ENCODE peak calls at places on chromosomes 11 and 22, in seven cellular contexts. M is CD8-positive, alpha-beta T cell; W is astrocyte of the spinal cord; S is left lung; P is IMR-90; C is GM12865; J is fibroblast of the aortic adventitia. N is an unnamed sample.

GRCh38 chr11:35029979-35030378 is 109.0 kb upstream of the CD44 start:
- DNase-seq in M (peak), W (peak), S (no peak), P (peak), C (peak), J (peak), N (peak)

GRCh38 chr11:9616042-9616640 is 42.7 kb downstream of the WEE1 start:
- DNase-seq in M (no peak), W (no peak), S (no peak), P (peak), C (peak), J (peak), N (no peak)

GRCh38 chr22:21020802-21021429 is 6.0 kb downstream of the P2RX6 start:
- DNase-seq in M (peak), W (no peak), S (no peak), P (no peak), C (peak), J (no peak), N (peak)

GRCh38 chr11:11407065-11407737 is 54.2 kb upstream of the CSNK2A3 start:
- DNase-seq in M (no peak), W (no peak), S (peak), P (no peak), C (no peak), J (no peak), N (peak)

GRCh38 chr11:65854161-65854592 is 3.8 kb downstream of the CFL1 start:
- DNase-seq in M (no peak), W (no peak), S (no peak), P (no peak), C (peak), J (no peak), N (no peak)

GRCh38 chr11:73350908-73351636 is 25.1 kb upstream of the RELT start:
- DNase-seq in M (peak), W (peak), S (no peak), P (peak), C (peak), J (peak), N (peak)

GRCh38 chr11:69542314-69543168 is 61.1 kb downstream of the LINC01488 start:
- DNase-seq in M (no peak), W (no peak), S (no peak), P (no peak), C (no peak), J (no peak), N (no peak)

GRCh38 chr11:65014146-65014960 is at the start of gene ARL2:
- DNase-seq in M (no peak), W (no peak), S (no peak), P (no peak), C (no peak), J (no peak), N (no peak)

GRCh38 chr11:10504490-10504889 is 36.5 kb downstream of the RNF141 start:
- DNase-seq in M (no peak), W (no peak), S (no peak), P (no peak), C (no peak), J (no peak), N (no peak)

GRCh38 chr22:46846154-46846831 is 83.8 kb downstream of the TBC1D22A start:
- DNase-seq in M (peak), W (no peak), S (no peak), P (peak), C (no peak), J (no peak), N (no peak)

GRCh38 chr11:23021287-23021863 is 161.1 kb upstream of the CCDC179 start:
- DNase-seq in M (no peak), W (peak), S (no peak), P (peak), C (peak), J (peak), N (peak)

GRCh38 chr11:19714093-19714386 is 1.4 kb downstream of the NAV2 start:
- DNase-seq in M (peak), W (peak), S (no peak), P (peak), C (no peak), J (no peak), N (no peak)

GRCh38 chr11:65932558-65932919 is 12.7 kb upstream of the TSGA10IP start:
- DNase-seq in M (no peak), W (no peak), S (no peak), P (no peak), C (no peak), J (no peak), N (peak)

GRCh38 chr11:61482513-61482912 is 26.0 kb upstream of the LRRC10B start:
- DNase-seq in M (no peak), W (no peak), S (no peak), P (no peak), C (peak), J (no peak), N (peak)

GRCh38 chr22:35369996-35370395 is 10.9 kb upstream of the HMOX1 start:
- DNase-seq in M (no peak), W (no peak), S (no peak), P (no peak), C (no peak), J (no peak), N (no peak)

GRCh38 chr22:44461083-44461375 is 37.0 kb downstream of the RTL6 start:
- DNase-seq in M (no peak), W (no peak), S (no peak), P (no peak), C (no peak), J (no peak), N (no peak)

GRCh38 chr11:92811341-92811740 is 158.1 kb upstream of the MTNR1B start:
- DNase-seq in M (no peak), W (no peak), S (no peak), P (no peak), C (no peak), J (no peak), N (no peak)

GRCh38 chr11:96113100-96113710 is 189.3 kb upstream of the MTMR2 start:
- DNase-seq in M (no peak), W (peak), S (no peak), P (peak), C (no peak), J (peak), N (no peak)

GRCh38 chr11:25615841-25616240 is 716.1 kb upstream of the ANO3 start:
- DNase-seq in M (no peak), W (no peak), S (no peak), P (no peak), C (no peak), J (no peak), N (no peak)

GRCh38 chr22:49466926-49467590 is 360.6 kb downstream of the BRD1 start:
- DNase-seq in M (no peak), W (no peak), S (no peak), P (no peak), C (no peak), J (no peak), N (no peak)

GRCh38 chr22:48334971-48335370 is 1492.7 kb downstream of the BRD1 start:
- DNase-seq in M (no peak), W (no peak), S (no peak), P (no peak), C (no peak), J (no peak), N (no peak)

DNA sequence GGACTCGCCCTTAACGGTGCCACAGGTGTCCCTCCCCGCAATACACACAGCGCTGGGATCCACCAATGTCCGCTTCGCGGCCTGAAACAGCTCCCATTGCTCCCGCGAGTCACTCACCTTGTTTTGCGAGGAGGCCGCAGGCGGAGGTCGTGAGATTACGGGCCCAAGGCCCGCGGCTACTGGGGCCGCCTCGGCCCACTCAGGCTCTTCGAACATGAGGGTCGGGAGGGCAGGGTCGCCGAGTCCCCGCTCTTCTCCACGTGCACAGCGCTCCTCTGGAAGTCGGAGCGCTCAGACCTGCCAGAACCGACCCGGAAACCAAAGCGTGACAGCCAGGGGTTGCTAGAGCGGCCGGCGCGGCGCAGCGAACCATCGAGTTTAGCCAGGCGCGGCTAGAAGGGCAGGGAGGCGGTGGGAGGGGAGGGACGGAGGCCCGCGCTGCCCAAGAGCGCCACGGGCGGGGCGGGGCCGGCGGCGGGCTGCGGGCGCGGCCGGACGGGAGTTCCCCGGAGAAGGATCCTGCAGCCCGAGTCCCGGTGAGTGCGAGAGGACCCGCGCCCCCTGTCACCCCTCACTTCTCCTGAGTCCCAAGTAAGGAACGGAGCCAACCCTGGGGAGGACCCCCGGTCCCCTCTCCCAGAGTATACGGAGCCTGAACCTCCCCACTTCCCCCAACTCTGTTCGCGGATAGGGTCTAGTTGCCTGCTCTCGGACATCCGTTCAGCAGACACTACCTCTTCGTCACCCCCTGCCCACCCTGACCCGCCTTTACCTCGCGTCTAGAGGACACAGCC is at the start of the genes ILK and RRP8:
- DNase-seq in M (peak), W (peak), S (peak), P (peak), C (peak), J (peak), N (peak)
- TF ChIP-seq CTCF in M (no peak), W (no peak), S (no peak), P (peak), C (no peak), J (peak), N (no peak)

DNA sequence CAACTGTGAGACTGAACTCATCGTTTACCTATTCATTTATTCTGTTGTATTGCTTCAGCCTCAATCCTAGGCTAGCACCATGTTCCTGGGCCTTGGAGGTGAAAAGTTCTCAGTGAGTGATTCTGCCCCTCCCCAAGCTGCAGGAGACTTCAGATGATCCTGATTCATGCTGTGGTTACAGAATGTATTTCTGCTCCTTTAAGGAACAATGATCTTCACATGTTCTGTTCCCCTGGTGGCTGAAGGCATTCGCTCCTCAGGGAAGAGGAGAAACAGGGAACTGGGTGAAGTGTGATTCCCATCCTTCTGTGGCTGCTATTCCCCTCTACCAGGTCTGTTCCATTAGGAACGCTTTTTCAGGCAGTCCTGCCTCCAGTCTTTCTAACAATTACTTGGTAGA is 2.4 kb downstream of the OR52E1 start:
- DNase-seq in M (no peak), W (no peak), S (no peak), P (no peak), C (no peak), J (no peak), N (no peak)
- TF ChIP-seq CTCF in M (no peak), W (no peak), S (no peak), P (no peak), C (no peak), J (no peak), N (no peak)

DNA sequence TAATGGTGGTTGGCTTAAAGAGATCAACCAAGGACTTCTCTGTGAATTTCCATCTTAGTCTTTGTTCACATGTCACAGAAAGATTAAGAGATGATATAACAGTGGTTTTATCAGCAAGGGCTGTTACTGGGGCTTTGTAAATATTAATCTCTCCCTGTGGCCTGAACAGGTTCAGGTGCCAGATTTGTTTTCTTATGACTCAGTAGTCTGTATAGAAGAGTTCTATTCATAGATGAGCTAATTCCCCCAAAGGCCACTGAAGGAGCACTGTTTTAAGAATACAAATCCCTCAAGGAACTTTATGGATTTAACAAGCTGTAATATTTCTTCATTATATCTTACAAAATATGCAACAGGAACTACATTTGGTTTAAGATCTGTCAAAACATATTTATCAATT is 50.4 kb downstream of the TCP11L1 start:
- DNase-seq in M (no peak), W (peak), S (no peak), P (peak), C (peak), J (peak), N (no peak)
- TF ChIP-seq CTCF in M (no peak), W (no peak), S (no peak), P (peak), C (no peak), J (peak), N (no peak)

GRCh38 chr11:103609117-103610066 is 427.0 kb upstream of the DDI1 start:
- DNase-seq in M (no peak), W (peak), S (no peak), P (peak), C (no peak), J (peak), N (no peak)
- TF ChIP-seq CTCF in M (no peak), W (peak), S (no peak), P (peak), C (peak), J (peak), N (peak)

GRCh38 chr11:56624661-56625110 is 10.0 kb upstream of the OR5M1 start:
- DNase-seq in M (no peak), W (peak), S (no peak), P (peak), C (peak), J (peak), N (peak)
- TF ChIP-seq CTCF in M (no peak), W (no peak), S (peak), P (peak), C (peak), J (peak), N (peak)

DNA sequence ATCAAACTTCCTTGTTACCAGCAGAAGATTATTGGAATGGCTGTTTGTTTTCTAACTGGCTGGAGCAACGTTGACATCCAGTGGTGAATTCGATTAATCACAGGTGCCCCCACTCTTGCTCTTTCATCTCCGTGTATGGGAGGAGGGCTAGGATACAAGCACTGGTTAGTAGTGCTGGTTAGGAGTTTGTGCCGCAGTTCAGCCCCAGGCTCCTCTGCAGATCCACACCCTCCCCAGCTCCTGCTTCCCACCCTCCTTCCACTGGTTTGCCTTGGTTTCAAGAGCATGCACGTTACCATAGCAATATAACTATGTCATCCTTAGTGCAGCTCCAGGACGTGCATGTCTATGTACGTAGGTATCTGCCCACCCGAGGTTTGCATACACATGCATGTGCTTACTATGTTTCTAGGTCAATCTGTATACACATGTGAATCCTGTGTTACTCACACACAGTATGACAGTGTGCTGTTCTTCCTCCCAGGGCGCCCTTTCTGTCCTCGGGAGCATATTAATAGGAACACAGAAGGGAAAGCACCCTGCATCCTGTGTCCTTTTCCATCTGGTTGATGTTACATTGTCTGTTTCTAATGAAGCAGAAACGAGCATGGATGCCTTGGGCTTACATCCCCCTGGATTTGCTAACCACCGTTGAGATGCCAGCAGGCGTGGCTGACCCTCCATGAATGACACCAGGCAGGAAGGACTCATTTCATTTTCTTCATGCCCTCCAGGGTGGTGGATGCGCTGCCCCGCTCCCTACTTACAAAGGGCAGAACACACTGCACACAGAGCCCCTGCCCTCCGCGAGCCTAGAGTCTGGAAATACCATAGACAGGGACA is 539.2 kb downstream of the OPCML start:
- DNase-seq in M (no peak), W (peak), S (no peak), P (peak), C (no peak), J (no peak), N (no peak)
- TF ChIP-seq CTCF in M (no peak), W (peak), S (no peak), P (peak), C (no peak), J (no peak), N (no peak)

GRCh38 chr11:83158965-83159900 is 2.3 kb downstream of the PCF11 start:
- DNase-seq in M (no peak), W (no peak), S (no peak), P (no peak), C (no peak), J (no peak), N (no peak)

GRCh38 chr11:83157755-83158473 is 983 bp downstream of the PCF11 start:
- DNase-seq in M (peak), W (peak), S (peak), P (peak), C (peak), J (peak), N (peak)

GRCh38 chr11:83159901-83160865 is 3.3 kb downstream of the PCF11 start:
- DNase-seq in M (no peak), W (peak), S (no peak), P (peak), C (peak), J (peak), N (peak)

GRCh38 chr11:83156996-83157754 is at the start of gene PCF11:
- DNase-seq in M (no peak), W (no peak), S (no peak), P (no peak), C (no peak), J (no peak), N (no peak)

DNA sequence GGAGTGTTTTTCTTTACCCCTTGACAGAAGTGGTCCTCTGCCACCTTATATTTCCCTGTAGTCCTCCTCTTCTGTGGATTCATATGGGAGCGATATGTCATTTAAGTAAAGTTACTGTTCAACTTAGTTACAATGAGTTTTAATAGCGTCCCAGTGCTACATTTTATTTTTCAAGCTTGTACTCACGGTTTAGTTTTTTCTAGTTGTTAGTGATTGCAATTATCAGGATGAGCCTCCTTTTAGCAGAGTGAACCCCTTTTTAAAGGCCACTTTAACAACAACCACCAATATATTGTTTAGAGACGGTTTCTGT is 1.5 kb downstream of the PCF11 start:
- DNase-seq in M (no peak), W (no peak), S (no peak), P (no peak), C (no peak), J (no peak), N (no peak)
- TF ChIP-seq CTCF in M (no peak), W (no peak), S (no peak), P (no peak), C (no peak), J (no peak), N (no peak)

N was measured in NB4.